ENCODE peak calls at places on chromosome 4, in four cellular contexts. K, S, W and A are unnamed samples.
A peak's percentile ranks its signal among the peaks of the same experiment; 100 is the strongest.

GRCh38 chr4:113293673-113294072 is 244.2 kb downstream of the ANK2 start:
- DNase-seq in S (no peak), W (no peak), K (no peak), A (no peak)

GRCh38 chr4:153062652-153063168 is 126.6 kb downstream of the FHDC1 start:
- DNase-seq in W (no peak), K (no peak), S (no peak), A (no peak)

GRCh38 chr4:26185436-26185835 is 135.4 kb upstream of the RBPJ start:
- DNase-seq in K (no peak), W (no peak), S (no peak), A (no peak)

GRCh38 chr4:163540448-163540847 is 46.0 kb downstream of the TMA16 start:
- DNase-seq in K (no peak), S (no peak), W (no peak), A (no peak)

GRCh38 chr4:77797239-77797638 is 21.9 kb downstream of the CNOT6L start:
- DNase-seq in K (no peak), W (no peak), S (no peak), A (no peak)

GRCh38 chr4:7155611-7156071 is 36.7 kb upstream of the SORCS2 start:
- DNase-seq in K (no peak), S (no peak), W (no peak), A (no peak)

GRCh38 chr4:7999279-7999678 is 59.6 kb upstream of the AFAP1 start:
- DNase-seq in W (no peak), K (no peak), S (no peak), A (no peak)

GRCh38 chr4:33975996-33976395 is 2268.3 kb downstream of the ARAP2 start:
- DNase-seq in W (peak; percentile 67), K (no peak), S (no peak), A (no peak)

GRCh38 chr4:21688596-21689265 is 259.8 kb downstream of the KCNIP4 start:
- DNase-seq in K (no peak), S (no peak), W (no peak), A (no peak)

GRCh38 chr4:85084371-85085170 is 118.1 kb upstream of the WDFY3 start:
- DNase-seq in W (peak; percentile 83), S (peak; percentile 77), K (peak; percentile 47), A (peak; percentile 42)

GRCh38 chr4:6022607-6023288 is 4.5 kb upstream of the C4orf50 start:
- DNase-seq in S (no peak), W (no peak), K (no peak), A (no peak)

GRCh38 chr4:101192244-101192643 is 155.1 kb downstream of the PPP3CA start:
- DNase-seq in W (no peak), S (no peak), K (no peak), A (no peak)

GRCh38 chr4:96767815-96768480 is 928.1 kb downstream of the PDHA2 start:
- DNase-seq in S (no peak), K (no peak), W (peak; percentile 2), A (no peak)

GRCh38 chr4:128751354-128751753 is 58.1 kb upstream of the JADE1 start:
- DNase-seq in K (no peak), S (no peak), W (no peak), A (no peak)

GRCh38 chr4:24956763-24957162 is 43.9 kb upstream of the CCDC149 start:
- DNase-seq in W (no peak), S (no peak), K (no peak), A (no peak)

GRCh38 chr4:129604632-129605031 is 508.7 kb downstream of the C4orf33 start:
- DNase-seq in S (no peak), K (no peak), W (no peak), A (no peak)

GRCh38 chr4:82489987-82490386 is 59.6 kb downstream of the ENOPH1 start:
- DNase-seq in K (no peak), W (no peak), S (no peak), A (no peak)

GRCh38 chr4:23932935-23933334 is 43.1 kb upstream of the PPARGC1A start:
- DNase-seq in K (no peak), S (no peak), W (peak; percentile 60), A (no peak)